ENCODE peak calls at places on chromosomes 5 and 9, in nine cellular contexts. U, I, L, E, H, Y, A, J and V are unnamed samples.

GRCh38 chr9:19409406-19410194 is 791 bp downstream of the ACER2 start:
- DNase-seq in U (no peak), I (peak), L (peak), E (peak), H (peak), Y (peak), A (no peak), J (peak), V (peak)

GRCh38 chr9:129664664-129665007 is 811 bp upstream of the PRRX2 start:
- DNase-seq in U (no peak), I (no peak), L (no peak), E (no peak), H (no peak), Y (no peak), A (no peak), J (no peak), V (no peak)

GRCh38 chr9:73667749-73668148 is 516.1 kb downstream of the ANXA1 start:
- DNase-seq in U (no peak), I (no peak), L (no peak), E (no peak), H (no peak), Y (no peak), A (no peak), J (no peak), V (peak)

GRCh38 chr9:35029241-35029640 is 39.7 kb downstream of the DNAJB5 start:
- DNase-seq in U (no peak), I (no peak), L (no peak), E (no peak), H (no peak), Y (no peak), A (no peak), J (no peak), V (no peak)

GRCh38 chr9:113187935-113188595 is 33.0 kb downstream of the FKBP15 start:
- DNase-seq in U (peak), I (peak), L (peak), E (no peak), H (peak), Y (no peak), A (no peak), J (no peak), V (no peak)

GRCh38 chr5:127001621-127002296 is 28.6 kb downstream of the MARCHF3 start:
- DNase-seq in U (peak), I (peak), L (no peak), E (no peak), H (no peak), Y (no peak), A (no peak), J (no peak), V (no peak)

GRCh38 chr9:18926513-18926912 is 106.5 kb downstream of the SAXO1 start:
- DNase-seq in U (no peak), I (no peak), L (no peak), E (no peak), H (no peak), Y (no peak), A (no peak), J (no peak), V (no peak)

GRCh38 chr5:172284275-172284971 is 859 bp upstream of the UBTD2 start:
- DNase-seq in U (no peak), I (peak), L (no peak), E (no peak), H (no peak), Y (no peak), A (no peak), J (no peak), V (no peak)

GRCh38 chr5:115461506-115462290 is 82.9 kb downstream of the FEM1C start:
- DNase-seq in U (no peak), I (peak), L (peak), E (no peak), H (no peak), Y (no peak), A (no peak), J (no peak), V (peak)

GRCh38 chr9:27145143-27145542 is 36.1 kb downstream of the TEK start:
- DNase-seq in U (no peak), I (no peak), L (no peak), E (no peak), H (no peak), Y (no peak), A (no peak), J (no peak), V (no peak)

GRCh38 chr5:103461223-103461622 is 101.4 kb downstream of the NUDT12 start:
- DNase-seq in U (no peak), I (peak), L (peak), E (no peak), H (no peak), Y (no peak), A (no peak), J (no peak), V (no peak)

GRCh38 chr5:128084228-128085167 is 932 bp downstream of the SLC12A2 start:
- DNase-seq in U (peak), I (peak), L (peak), E (peak), H (peak), Y (no peak), A (no peak), J (peak), V (peak)

GRCh38 chr9:76510041-76510440 is 51.1 kb downstream of the GCNT1 start:
- DNase-seq in U (no peak), I (peak), L (no peak), E (no peak), H (no peak), Y (no peak), A (no peak), J (no peak), V (no peak)